ENCODE peak calls at places on chromosome 3, in four cellular contexts. One of them, this sample, is unnamed. For H3K36me3, the result is how much of the 10 kb centered on the place peaks cover.

GRCh38 chr3:100420885-100421284 is 19.5 kb downstream of the LNP1 start:
- DNase-seq in lower lobe of right lung: no peak
- DNase-seq in brain microvascular endothelial cell: no peak
- DNase-seq in mesenchymal stem cell: no peak
- DNase-seq in this sample: no peak

GRCh38 chr3:19467761-19468160 is 319.5 kb downstream of the KCNH8 start:
- DNase-seq in lower lobe of right lung: no peak
- DNase-seq in brain microvascular endothelial cell: no peak
- DNase-seq in mesenchymal stem cell: no peak
- DNase-seq in this sample: no peak

GRCh38 chr3:113293348-113293747 is 82.0 kb downstream of the BOC start:
- DNase-seq in lower lobe of right lung: no peak
- DNase-seq in brain microvascular endothelial cell: no peak
- DNase-seq in mesenchymal stem cell: no peak
- DNase-seq in this sample: no peak

GRCh38 chr3:111325160-111325707 is 216.8 kb upstream of the CD96 start:
- DNase-seq in lower lobe of right lung: no peak
- DNase-seq in brain microvascular endothelial cell: no peak
- DNase-seq in mesenchymal stem cell: no peak
- DNase-seq in this sample: no peak

GRCh38 chr3:194282436-194283122 is 68.5 kb downstream of the CPN2 start:
- DNase-seq in lower lobe of right lung: peak
- DNase-seq in brain microvascular endothelial cell: no peak
- DNase-seq in mesenchymal stem cell: no peak
- DNase-seq in this sample: no peak

GRCh38 chr3:51942603-51943450 is 664 bp downstream of the PARP3 start:
- DNase-seq in lower lobe of right lung: peak
- DNase-seq in brain microvascular endothelial cell: peak
- DNase-seq in mesenchymal stem cell: peak
- DNase-seq in this sample: peak

GRCh38 chr3:136350132-136350531 is 100.0 kb downstream of the PCCB start:
- DNase-seq in lower lobe of right lung: no peak
- DNase-seq in brain microvascular endothelial cell: peak
- DNase-seq in mesenchymal stem cell: peak
- DNase-seq in this sample: no peak

GRCh38 chr3:127750226-127751031 is 71.9 kb downstream of the MGLL start:
- DNase-seq in lower lobe of right lung: no peak
- DNase-seq in brain microvascular endothelial cell: peak
- DNase-seq in mesenchymal stem cell: peak
- DNase-seq in this sample: no peak

GRCh38 chr3:140487566-140487965 is 190.3 kb upstream of the TRIM42 start:
- DNase-seq in lower lobe of right lung: no peak
- DNase-seq in brain microvascular endothelial cell: no peak
- DNase-seq in mesenchymal stem cell: no peak
- DNase-seq in this sample: no peak

GRCh38 chr3:100129944-100130343 is 15.6 kb upstream of the FILIP1L start:
- DNase-seq in lower lobe of right lung: no peak
- DNase-seq in brain microvascular endothelial cell: no peak
- DNase-seq in mesenchymal stem cell: no peak
- DNase-seq in this sample: no peak

GRCh38 chr3:40718681-40719080 is 193.9 kb downstream of the ZNF621 start:
- DNase-seq in lower lobe of right lung: no peak
- DNase-seq in brain microvascular endothelial cell: no peak
- DNase-seq in mesenchymal stem cell: no peak
- DNase-seq in this sample: no peak

GRCh38 chr3:58994746-58995330 is 55.0 kb downstream of the CFAP20DC start:
- DNase-seq in lower lobe of right lung: no peak
- DNase-seq in brain microvascular endothelial cell: peak
- DNase-seq in mesenchymal stem cell: peak
- DNase-seq in this sample: no peak

GRCh38 chr3:8488436-8488835 is 13.2 kb upstream of the LMCD1 start:
- DNase-seq in lower lobe of right lung: no peak
- DNase-seq in brain microvascular endothelial cell: no peak
- DNase-seq in mesenchymal stem cell: no peak
- DNase-seq in this sample: no peak

GRCh38 chr3:109927161-109927560 is 589.8 kb upstream of the DPPA4 start:
- DNase-seq in lower lobe of right lung: no peak
- DNase-seq in brain microvascular endothelial cell: peak
- DNase-seq in mesenchymal stem cell: peak
- DNase-seq in this sample: no peak

GRCh38 chr3:172317481-172317880 is 130.8 kb downstream of the GHSR start:
- DNase-seq in lower lobe of right lung: no peak
- DNase-seq in brain microvascular endothelial cell: no peak
- DNase-seq in mesenchymal stem cell: no peak
- DNase-seq in this sample: no peak
- H3K36me3 ChIP-seq in lower lobe of right lung: under half
- H3K36me3 ChIP-seq in brain microvascular endothelial cell: half or more
- H3K36me3 ChIP-seq in mesenchymal stem cell: under half
- H3K36me3 ChIP-seq in this sample: under half

GRCh38 chr3:116951610-116952009 is 242.0 kb downstream of the TUSC7 start:
- DNase-seq in lower lobe of right lung: no peak
- DNase-seq in brain microvascular endothelial cell: no peak
- DNase-seq in mesenchymal stem cell: peak
- DNase-seq in this sample: no peak
- H3K36me3 ChIP-seq in lower lobe of right lung: under half
- H3K36me3 ChIP-seq in brain microvascular endothelial cell: under half
- H3K36me3 ChIP-seq in mesenchymal stem cell: under half
- H3K36me3 ChIP-seq in this sample: under half

DNA sequence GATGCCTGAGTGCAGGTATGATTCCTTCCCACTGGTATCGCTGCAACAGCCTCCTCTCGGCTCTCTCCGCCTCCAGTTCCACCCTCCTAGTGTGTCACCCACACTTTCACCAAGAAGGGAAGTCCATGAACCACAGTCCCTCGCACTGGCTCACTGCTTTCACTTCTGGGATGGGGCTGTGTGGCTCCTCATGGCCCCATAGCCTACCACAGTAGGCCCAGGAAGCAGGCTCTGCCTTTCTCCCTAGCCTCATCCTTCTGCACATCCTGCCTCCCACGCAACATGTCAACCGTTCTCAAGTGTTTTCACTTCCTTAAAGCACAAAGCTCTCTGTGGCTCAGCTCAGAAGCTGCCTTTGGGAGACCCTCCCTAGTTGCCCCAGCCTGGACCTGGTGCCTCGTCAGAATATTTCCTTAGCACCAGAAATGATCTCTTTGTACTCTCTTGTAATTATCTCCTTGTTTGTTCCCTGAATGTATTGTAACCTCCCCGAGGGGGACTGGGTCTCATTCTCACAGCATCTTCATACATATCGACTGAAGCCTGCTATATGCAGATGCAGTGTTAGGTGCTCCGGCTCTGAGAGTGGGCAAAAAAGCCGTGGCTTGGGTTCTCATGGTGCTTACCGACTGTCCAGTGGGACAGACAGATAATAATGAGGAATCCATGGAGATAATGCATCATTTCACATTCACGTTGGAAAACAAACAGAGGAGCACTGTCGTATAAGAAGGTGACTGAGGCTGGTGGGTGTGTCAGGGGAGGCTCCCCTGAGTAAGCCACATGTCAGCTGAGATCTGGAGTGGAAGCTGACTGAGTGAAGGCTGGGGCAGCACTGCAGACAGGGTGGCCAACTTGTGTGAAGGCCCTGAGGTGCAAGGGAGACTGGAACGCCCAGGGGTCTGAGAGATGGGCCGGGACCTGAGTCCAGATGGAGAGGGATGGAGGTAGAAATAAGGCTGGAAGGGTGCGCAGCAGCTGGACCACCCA is 107.1 kb downstream of the DGKG start:
- DNase-seq in lower lobe of right lung: peak
- DNase-seq in brain microvascular endothelial cell: no peak
- DNase-seq in mesenchymal stem cell: no peak
- DNase-seq in this sample: no peak
- H3K36me3 ChIP-seq in lower lobe of right lung: under half
- H3K36me3 ChIP-seq in brain microvascular endothelial cell: under half
- H3K36me3 ChIP-seq in mesenchymal stem cell: under half
- H3K36me3 ChIP-seq in this sample: under half

GRCh38 chr3:47001731-47002489 is 22.4 kb downstream of the NBEAL2 start:
- DNase-seq in lower lobe of right lung: peak
- DNase-seq in brain microvascular endothelial cell: no peak
- DNase-seq in mesenchymal stem cell: no peak
- DNase-seq in this sample: peak
- H3K36me3 ChIP-seq in lower lobe of right lung: half or more
- H3K36me3 ChIP-seq in brain microvascular endothelial cell: under half
- H3K36me3 ChIP-seq in mesenchymal stem cell: half or more
- H3K36me3 ChIP-seq in this sample: under half

GRCh38 chr3:123158330-123158729 is 43.4 kb upstream of the SEC22A start:
- DNase-seq in lower lobe of right lung: no peak
- DNase-seq in brain microvascular endothelial cell: no peak
- DNase-seq in mesenchymal stem cell: no peak
- DNase-seq in this sample: no peak

GRCh38 chr3:123161167-123161566 is 40.6 kb upstream of the SEC22A start:
- DNase-seq in lower lobe of right lung: no peak
- DNase-seq in brain microvascular endothelial cell: no peak
- DNase-seq in mesenchymal stem cell: no peak
- DNase-seq in this sample: no peak

GRCh38 chr3:123157598-123158287 is 44.0 kb upstream of the SEC22A start:
- DNase-seq in lower lobe of right lung: no peak
- DNase-seq in brain microvascular endothelial cell: no peak
- DNase-seq in mesenchymal stem cell: no peak
- DNase-seq in this sample: no peak

GRCh38 chr3:123158899-123159390 is 42.8 kb upstream of the SEC22A start:
- DNase-seq in lower lobe of right lung: no peak
- DNase-seq in brain microvascular endothelial cell: no peak
- DNase-seq in mesenchymal stem cell: no peak
- DNase-seq in this sample: no peak

GRCh38 chr3:123159926-123160635 is 41.7 kb upstream of the SEC22A start:
- DNase-seq in lower lobe of right lung: no peak
- DNase-seq in brain microvascular endothelial cell: peak
- DNase-seq in mesenchymal stem cell: peak
- DNase-seq in this sample: no peak
- H3K36me3 ChIP-seq in lower lobe of right lung: half or more
- H3K36me3 ChIP-seq in brain microvascular endothelial cell: half or more
- H3K36me3 ChIP-seq in mesenchymal stem cell: half or more
- H3K36me3 ChIP-seq in this sample: under half

GRCh38 chr3:66441692-66442091 is 59.1 kb downstream of the LRIG1 start:
- DNase-seq in lower lobe of right lung: no peak
- DNase-seq in brain microvascular endothelial cell: no peak
- DNase-seq in mesenchymal stem cell: no peak
- DNase-seq in this sample: no peak

GRCh38 chr3:66438045-66438444 is 62.8 kb downstream of the LRIG1 start:
- DNase-seq in lower lobe of right lung: no peak
- DNase-seq in brain microvascular endothelial cell: no peak
- DNase-seq in mesenchymal stem cell: no peak
- DNase-seq in this sample: no peak

GRCh38 chr3:66441124-66441523 is 59.7 kb downstream of the LRIG1 start:
- DNase-seq in lower lobe of right lung: no peak
- DNase-seq in brain microvascular endothelial cell: no peak
- DNase-seq in mesenchymal stem cell: peak
- DNase-seq in this sample: no peak

GRCh38 chr3:66437341-66437929 is 63.4 kb downstream of the LRIG1 start:
- DNase-seq in lower lobe of right lung: no peak
- DNase-seq in brain microvascular endothelial cell: no peak
- DNase-seq in mesenchymal stem cell: no peak
- DNase-seq in this sample: no peak

DNA sequence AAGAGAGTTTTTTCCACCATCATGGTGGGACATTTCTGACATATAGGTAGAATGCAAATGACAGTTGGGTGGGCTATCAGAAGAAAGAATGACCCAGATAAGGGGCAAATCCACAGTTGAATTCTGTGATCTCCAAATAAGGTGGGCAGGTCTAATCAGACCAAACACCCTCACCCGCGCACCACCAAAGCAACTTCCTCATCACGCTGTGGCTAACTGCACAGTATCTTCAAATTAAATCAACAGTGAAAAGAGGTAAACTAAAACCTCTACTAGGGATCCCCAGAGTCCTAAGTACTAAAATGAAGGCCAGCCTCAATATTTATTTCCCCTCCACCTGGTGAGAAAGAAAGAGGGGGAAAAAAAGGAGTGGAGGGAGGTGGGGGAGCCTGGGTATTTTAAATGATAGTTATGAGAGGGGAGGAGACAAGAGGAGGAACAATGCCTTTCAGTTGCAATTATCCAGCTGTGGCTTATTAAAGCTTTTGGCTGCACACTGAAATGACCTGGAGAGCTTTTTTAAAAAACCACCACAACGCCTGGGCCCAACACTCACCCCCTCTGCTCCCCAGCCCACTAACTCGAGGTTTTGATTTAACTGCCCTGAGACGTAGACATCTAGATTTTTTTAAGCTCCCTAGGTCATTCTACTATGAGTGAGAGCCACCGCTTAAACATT is 61.0 kb downstream of the LRIG1 start:
- DNase-seq in lower lobe of right lung: no peak
- DNase-seq in brain microvascular endothelial cell: no peak
- DNase-seq in mesenchymal stem cell: no peak
- DNase-seq in this sample: no peak
- H3K36me3 ChIP-seq in lower lobe of right lung: under half
- H3K36me3 ChIP-seq in brain microvascular endothelial cell: under half
- H3K36me3 ChIP-seq in mesenchymal stem cell: under half
- H3K36me3 ChIP-seq in this sample: under half

GRCh38 chr3:161231861-161232260 is 10.8 kb downstream of the NMD3 start:
- DNase-seq in lower lobe of right lung: no peak
- DNase-seq in brain microvascular endothelial cell: no peak
- DNase-seq in mesenchymal stem cell: no peak
- DNase-seq in this sample: no peak
- H3K36me3 ChIP-seq in lower lobe of right lung: half or more
- H3K36me3 ChIP-seq in brain microvascular endothelial cell: half or more
- H3K36me3 ChIP-seq in mesenchymal stem cell: under half
- H3K36me3 ChIP-seq in this sample: half or more

GRCh38 chr3:186937017-186937875 is 6.9 kb downstream of the ST6GAL1 start:
- DNase-seq in lower lobe of right lung: no peak
- DNase-seq in brain microvascular endothelial cell: no peak
- DNase-seq in mesenchymal stem cell: no peak
- DNase-seq in this sample: no peak
- H3K36me3 ChIP-seq in lower lobe of right lung: under half
- H3K36me3 ChIP-seq in brain microvascular endothelial cell: under half
- H3K36me3 ChIP-seq in mesenchymal stem cell: under half
- H3K36me3 ChIP-seq in this sample: under half

This sample was measured in left lung.